ENCODE peak calls at places on chromosomes 5 and 9, in seven cellular contexts. H is astrocyte of the cerebellum, G is A549, B is astrocyte, E is IMR-90, P is fibroblast of pulmonary artery, C is cardiac fibroblast. A is an unnamed sample.

GRCh38 chr5:111606194-111606593 is 93.9 kb upstream of the STARD4 start:
- DNase-seq in H (no peak), G (no peak), B (no peak), E (no peak), P (no peak), C (no peak), A (no peak)

GRCh38 chr5:102528600-102528999 is 29.8 kb upstream of the SLCO6A1 start:
- DNase-seq in H (no peak), G (no peak), B (no peak), E (no peak), P (peak), C (peak), A (no peak)

GRCh38 chr5:39158127-39158593 is 61.2 kb downstream of the FYB1 start:
- DNase-seq in H (no peak), G (peak), B (no peak), E (no peak), P (peak), C (peak), A (no peak)

GRCh38 chr5:67021522-67022316 is 174.9 kb downstream of the CD180 start:
- DNase-seq in H (no peak), G (no peak), B (peak), E (peak), P (peak), C (peak), A (no peak)

GRCh38 chr9:95249986-95250385 is 67.5 kb downstream of the FANCC start:
- DNase-seq in H (no peak), G (no peak), B (no peak), E (no peak), P (no peak), C (no peak), A (no peak)

GRCh38 chr9:131419716-131420115 is 25.8 kb downstream of the PRRC2B start:
- DNase-seq in H (no peak), G (no peak), B (no peak), E (no peak), P (no peak), C (no peak), A (no peak)

GRCh38 chr5:66642538-66642937 is 46.3 kb downstream of the MAST4 start:
- DNase-seq in H (no peak), G (no peak), B (no peak), E (no peak), P (no peak), C (no peak), A (no peak)

GRCh38 chr5:29649321-29649720 is 1544.2 kb upstream of the CDH6 start:
- DNase-seq in H (no peak), G (no peak), B (no peak), E (no peak), P (no peak), C (no peak), A (no peak)

GRCh38 chr5:172412724-172413260 is 41.5 kb downstream of the SH3PXD2B start:
- DNase-seq in H (peak), G (no peak), B (peak), E (peak), P (peak), C (peak), A (no peak)

GRCh38 chr5:140855772-140856674 is at the start of gene PCDHA10:
- DNase-seq in H (no peak), G (peak), B (no peak), E (no peak), P (peak), C (peak), A (no peak)

GRCh38 chr5:138694146-138694545 is 59.1 kb upstream of the CTNNA1 start:
- DNase-seq in H (no peak), G (no peak), B (no peak), E (no peak), P (no peak), C (no peak), A (no peak)

GRCh38 chr5:74205745-74206570 is 434.6 kb downstream of the ENC1 start:
- DNase-seq in H (no peak), G (no peak), B (peak), E (no peak), P (no peak), C (peak), A (no peak)

GRCh38 chr9:130932220-130933069 is 6.6 kb downstream of the FIBCD1 start:
- DNase-seq in H (no peak), G (no peak), B (no peak), E (peak), P (peak), C (no peak), A (no peak)

GRCh38 chr5:39121922-39122321 is 47.7 kb upstream of the RICTOR start:
- DNase-seq in H (no peak), G (no peak), B (no peak), E (no peak), P (no peak), C (no peak), A (no peak)

GRCh38 chr5:111144352-111144930 is 52.3 kb downstream of the WDR36 start:
- DNase-seq in H (no peak), G (no peak), B (no peak), E (no peak), P (peak), C (peak), A (no peak)

GRCh38 chr5:141513627-141514329 is 24.9 kb downstream of the PCDHGC5 start:
- DNase-seq in H (peak), G (no peak), B (peak), E (peak), P (peak), C (peak), A (no peak)

GRCh38 chr9:16626577-16627130 is 243.8 kb downstream of the BNC2 start:
- DNase-seq in H (peak), G (peak), B (peak), E (peak), P (peak), C (peak), A (no peak)

GRCh38 chr9:742914-743594 is 98.4 kb upstream of the DMRT1 start:
- DNase-seq in H (peak), G (no peak), B (no peak), E (no peak), P (no peak), C (no peak), A (no peak)

GRCh38 chr5:139565411-139566305 is 4.5 kb downstream of the UBE2D2 start:
- DNase-seq in H (peak), G (no peak), B (peak), E (peak), P (peak), C (no peak), A (peak)

GRCh38 chr5:170757182-170757601 is 26.3 kb upstream of the GABRP start:
- DNase-seq in H (no peak), G (peak), B (peak), E (peak), P (peak), C (peak), A (no peak)

GRCh38 chr5:96857924-96858323 is 18.4 kb upstream of the ERAP2 start:
- DNase-seq in H (no peak), G (no peak), B (no peak), E (no peak), P (no peak), C (no peak), A (no peak)

GRCh38 chr5:180976518-180976917 is 12.1 kb upstream of the BTNL3 start:
- DNase-seq in H (no peak), G (no peak), B (no peak), E (no peak), P (no peak), C (no peak), A (no peak)

GRCh38 chr5:126178521-126178920 is 244.7 kb upstream of the GRAMD2B start:
- DNase-seq in H (peak), G (no peak), B (peak), E (peak), P (peak), C (peak), A (no peak)

GRCh38 chr5:57298985-57299491 is 125.2 kb downstream of the GPBP1 start:
- DNase-seq in H (peak), G (peak), B (peak), E (peak), P (peak), C (peak), A (no peak)

GRCh38 chr5:66284588-66285342 is 140.7 kb downstream of the SREK1 start:
- DNase-seq in H (no peak), G (no peak), B (no peak), E (no peak), P (no peak), C (no peak), A (no peak)

GRCh38 chr5:43033845-43034590 is 6.1 kb downstream of the ANXA2R start:
- DNase-seq in H (no peak), G (no peak), B (peak), E (peak), P (peak), C (no peak), A (no peak)

GRCh38 chr9:4679268-4680177 is at the start of gene CDC37L1:
- DNase-seq in H (peak), G (peak), B (peak), E (peak), P (peak), C (peak), A (peak)

GRCh38 chr5:149739371-149739770 is 9.3 kb downstream of the PPARGC1B start:
- DNase-seq in H (no peak), G (no peak), B (no peak), E (no peak), P (no peak), C (no peak), A (no peak)

GRCh38 chr5:73204302-73204701 is 31.3 kb downstream of the TMEM174 start:
- DNase-seq in H (no peak), G (no peak), B (peak), E (no peak), P (no peak), C (no peak), A (no peak)

GRCh38 chr5:29822499-29822898 is 1371.0 kb upstream of the CDH6 start:
- DNase-seq in H (no peak), G (no peak), B (no peak), E (no peak), P (no peak), C (no peak), A (no peak)

GRCh38 chr5:111364992-111365391 is 140.8 kb downstream of the CAMK4 start:
- DNase-seq in H (peak), G (no peak), B (no peak), E (peak), P (peak), C (peak), A (no peak)

GRCh38 chr9:87324613-87325194 is 173.0 kb upstream of the DAPK1 start:
- DNase-seq in H (peak), G (peak), B (peak), E (peak), P (peak), C (peak), A (no peak)

GRCh38 chr5:97192580-97193421 is 9.8 kb upstream of the RIOK2 start:
- DNase-seq in H (peak), G (no peak), B (no peak), E (no peak), P (no peak), C (peak), A (no peak)

GRCh38 chr5:90878081-90878480 is 319.5 kb downstream of the ADGRV1 start:
- DNase-seq in H (no peak), G (no peak), B (no peak), E (peak), P (no peak), C (peak), A (no peak)

GRCh38 chr9:78973906-78974305 is 597.9 kb upstream of the TLE4 start:
- DNase-seq in H (no peak), G (peak), B (peak), E (peak), P (peak), C (peak), A (no peak)

GRCh38 chr9:134413890-134414731 is 87.9 kb downstream of the RXRA start:
- DNase-seq in H (peak), G (peak), B (peak), E (peak), P (peak), C (peak), A (no peak)

GRCh38 chr9:69180670-69181069 is 6.6 kb downstream of the TJP2 start:
- DNase-seq in H (peak), G (peak), B (peak), E (peak), P (peak), C (peak), A (no peak)

GRCh38 chr9:127652733-127653132 is 40.7 kb downstream of the STXBP1 start:
- DNase-seq in H (no peak), G (no peak), B (no peak), E (no peak), P (no peak), C (no peak), A (no peak)

GRCh38 chr9:127647451-127647850 is 35.4 kb downstream of the STXBP1 start:
- DNase-seq in H (no peak), G (no peak), B (no peak), E (no peak), P (no peak), C (no peak), A (no peak)

GRCh38 chr9:127654619-127655018 is 42.5 kb downstream of the STXBP1 start:
- DNase-seq in H (no peak), G (no peak), B (peak), E (no peak), P (peak), C (no peak), A (no peak)

GRCh38 chr9:127650511-127650910 is 38.4 kb downstream of the STXBP1 start:
- DNase-seq in H (no peak), G (no peak), B (no peak), E (no peak), P (no peak), C (no peak), A (no peak)

GRCh38 chr9:127651697-127652610 is 39.9 kb downstream of the STXBP1 start:
- DNase-seq in H (no peak), G (no peak), B (no peak), E (no peak), P (no peak), C (no peak), A (no peak)
- TF ChIP-seq CTCF in H (no peak), G (no peak), B (no peak), E (no peak), P (no peak), C (no peak), A (no peak)

GRCh38 chr5:164350236-164350635 is 844.8 kb downstream of the MAT2B start:
- DNase-seq in H (no peak), G (no peak), B (no peak), E (no peak), P (no peak), C (no peak), A (no peak)
- TF ChIP-seq CTCF in H (no peak), G (no peak), B (no peak), E (no peak), P (no peak), C (no peak), A (no peak)

GRCh38 chr9:24616858-24617257 is 71.2 kb upstream of the IZUMO3 start:
- DNase-seq in H (no peak), G (no peak), B (no peak), E (no peak), P (no peak), C (no peak), A (no peak)

GRCh38 chr9:24614070-24614469 is 68.4 kb upstream of the IZUMO3 start:
- DNase-seq in H (no peak), G (no peak), B (no peak), E (no peak), P (peak), C (no peak), A (no peak)
- TF ChIP-seq CTCF in H (no peak), G (no peak), B (no peak), E (no peak), P (no peak), C (no peak), A (no peak)

GRCh38 chr9:117160254-117160653 is 254.6 kb downstream of the ASTN2 start:
- DNase-seq in H (no peak), G (peak), B (no peak), E (no peak), P (no peak), C (peak), A (no peak)
- TF ChIP-seq CTCF in H (no peak), G (peak), B (peak), E (no peak), P (peak), C (peak), A (no peak)

DNA sequence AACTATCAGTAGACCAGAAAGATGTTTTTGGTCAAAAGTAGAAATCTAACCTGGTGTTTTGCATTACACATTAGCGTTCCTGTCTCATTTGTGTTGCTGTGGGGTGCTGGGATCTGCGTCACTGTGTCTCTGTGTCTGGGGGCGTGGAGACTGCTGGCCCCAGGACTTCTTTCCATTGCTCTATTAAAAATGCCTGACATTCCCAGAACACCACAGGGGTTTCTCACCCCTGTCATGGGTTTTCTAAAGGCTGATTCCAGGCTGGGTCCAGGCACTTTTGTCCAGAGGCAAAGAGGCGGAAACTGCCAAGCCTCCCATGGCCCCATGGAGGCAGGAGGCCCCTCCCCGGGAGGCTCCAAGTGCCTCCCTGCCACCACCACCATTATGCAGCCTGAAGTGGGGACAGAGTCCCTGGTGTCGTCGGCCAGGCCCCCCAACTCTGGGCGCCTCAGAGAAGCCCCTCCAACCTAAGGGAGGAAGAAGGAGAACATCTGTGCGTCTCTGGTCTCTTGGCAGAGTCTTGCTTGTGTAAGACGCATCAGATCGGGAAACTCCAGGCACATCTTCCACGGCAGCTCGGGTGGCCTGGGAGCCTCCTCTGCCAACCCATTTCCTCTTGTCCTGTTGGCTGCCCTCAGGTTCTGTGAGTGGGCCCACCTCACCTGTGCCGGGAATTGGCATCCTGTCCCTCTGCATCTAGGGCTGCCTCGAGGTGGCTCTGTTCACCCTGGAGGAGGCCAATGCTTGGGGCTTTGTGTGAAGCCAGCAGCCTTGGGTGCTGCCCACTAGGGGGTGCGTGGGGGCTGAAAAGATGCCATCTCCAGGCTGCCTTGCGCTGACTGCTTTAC is 13.8 kb upstream of the PLEKHG4B start:
- DNase-seq in H (peak), G (peak), B (peak), E (peak), P (peak), C (peak), A (no peak)
- TF ChIP-seq CTCF in H (no peak), G (peak), B (peak), E (peak), P (peak), C (peak), A (no peak)

GRCh38 chr5:92678576-92679105 is 902.4 kb downstream of the NR2F1-AS1 start:
- DNase-seq in H (no peak), G (peak), B (no peak), E (no peak), P (peak), C (peak), A (no peak)
- TF ChIP-seq CTCF in H (peak), G (peak), B (no peak), E (no peak), P (peak), C (peak), A (no peak)

GRCh38 chr5:135435467-135436330 is 11.4 kb downstream of the DCANP1 start:
- DNase-seq in H (no peak), G (no peak), B (no peak), E (no peak), P (no peak), C (no peak), A (no peak)

GRCh38 chr5:135439426-135440205 is 7.5 kb downstream of the DCANP1 start:
- DNase-seq in H (no peak), G (no peak), B (no peak), E (no peak), P (no peak), C (no peak), A (no peak)

GRCh38 chr5:135438712-135439111 is 8.4 kb downstream of the DCANP1 start:
- DNase-seq in H (no peak), G (no peak), B (no peak), E (no peak), P (no peak), C (no peak), A (no peak)

GRCh38 chr5:135436856-135437795 is 10.0 kb downstream of the DCANP1 start:
- DNase-seq in H (no peak), G (no peak), B (peak), E (no peak), P (no peak), C (no peak), A (no peak)

GRCh38 chr5:135437796-135438560 is 9.2 kb downstream of the DCANP1 start:
- DNase-seq in H (peak), G (no peak), B (peak), E (peak), P (peak), C (peak), A (no peak)
- TF ChIP-seq CTCF in H (peak), G (no peak), B (no peak), E (peak), P (no peak), C (peak), A (no peak)

GRCh38 chr9:114284316-114285060 is 38.4 kb upstream of the ORM1 start:
- DNase-seq in H (no peak), G (no peak), B (no peak), E (no peak), P (no peak), C (no peak), A (no peak)

GRCh38 chr9:114287001-114287762 is 35.7 kb upstream of the ORM1 start:
- DNase-seq in H (no peak), G (no peak), B (no peak), E (no peak), P (no peak), C (no peak), A (no peak)

GRCh38 chr9:114283551-114284111 is 39.3 kb upstream of the ORM1 start:
- DNase-seq in H (no peak), G (no peak), B (no peak), E (no peak), P (no peak), C (no peak), A (no peak)

GRCh38 chr9:114286146-114286679 is 36.7 kb upstream of the ORM1 start:
- DNase-seq in H (no peak), G (no peak), B (no peak), E (no peak), P (no peak), C (no peak), A (no peak)

GRCh38 chr9:114285166-114285867 is 37.6 kb upstream of the ORM1 start:
- DNase-seq in H (peak), G (peak), B (peak), E (peak), P (peak), C (peak), A (no peak)
- TF ChIP-seq CTCF in H (peak), G (no peak), B (no peak), E (peak), P (peak), C (peak), A (no peak)

GRCh38 chr9:135582966-135583685 is 21.6 kb downstream of the PAEP start:
- DNase-seq in H (no peak), G (no peak), B (no peak), E (no peak), P (no peak), C (no peak), A (no peak)
- TF ChIP-seq CTCF in H (no peak), G (no peak), B (no peak), E (no peak), P (no peak), C (no peak), A (no peak)

GRCh38 chr5:99911971-99912370 is 623.2 kb upstream of the FAM174A start:
- DNase-seq in H (no peak), G (no peak), B (no peak), E (no peak), P (no peak), C (no peak), A (no peak)
- TF ChIP-seq CTCF in H (no peak), G (no peak), B (no peak), E (no peak), P (no peak), C (no peak), A (no peak)